ENCODE peak calls at places on chromosomes 4 and X, in four cellular contexts. G, Z, V and X are unnamed samples.

GRCh38 chr4:182875471-182875870 is 41.7 kb downstream of the DCTD start:
- DNase-seq in G (no peak), Z (no peak), V (no peak), X (no peak)

GRCh38 chr4:185730849-185731608 is 81.0 kb downstream of the SORBS2 start:
- DNase-seq in G (no peak), Z (no peak), V (no peak), X (no peak)

GRCh38 chr4:48173055-48173991 is 39.3 kb upstream of the TXK start:
- DNase-seq in G (peak; percentile 53), Z (no peak), V (peak; percentile 55), X (no peak)

GRCh38 chr4:78592104-78592783 is 40.7 kb downstream of the ANXA3 start:
- DNase-seq in G (peak; percentile 70), Z (no peak), V (no peak), X (peak; percentile 49)

GRCh38 chr4:25769251-25769650 is 93.5 kb downstream of the SEL1L3 start:
- DNase-seq in G (no peak), Z (no peak), V (no peak), X (no peak)

GRCh38 chr4:110637408-110638131 is 14.7 kb upstream of the PITX2 start:
- DNase-seq in G (no peak), Z (no peak), V (no peak), X (peak; percentile 72)

GRCh38 chr4:148271166-148271565 is 171.0 kb downstream of the NR3C2 start:
- DNase-seq in G (no peak), Z (no peak), V (no peak), X (no peak)

GRCh38 chrX:6225307-6226052 is 3.2 kb downstream of the NLGN4X start:
- DNase-seq in G (no peak), Z (no peak), V (no peak), X (no peak)

GRCh38 chr4:187179086-187180070 is 455.7 kb upstream of the FAT1 start:
- DNase-seq in G (no peak), Z (no peak), V (no peak), X (no peak)

GRCh38 chr4:80128941-80129340 is 55.9 kb upstream of the ANTXR2 start:
- DNase-seq in G (no peak), Z (no peak), V (no peak), X (no peak)

GRCh38 chr4:2441393-2442174 is 22.8 kb downstream of the CFAP99 start:
- DNase-seq in G (peak; percentile 96), Z (peak; percentile 80), V (peak; percentile 35), X (peak; percentile 95)

GRCh38 chr4:38004062-38004461 is 43.9 kb downstream of the PTTG2 start:
- DNase-seq in G (no peak), Z (no peak), V (no peak), X (no peak)

GRCh38 chr4:182764642-182765041 is 152.5 kb downstream of the DCTD start:
- DNase-seq in G (no peak), Z (no peak), V (no peak), X (no peak)

GRCh38 chr4:150229538-150229937 is 151.3 kb downstream of the DCLK2 start:
- DNase-seq in G (no peak), Z (no peak), V (no peak), X (no peak)

GRCh38 chr4:41204400-41204978 is 9.9 kb downstream of the APBB2 start:
- DNase-seq in G (no peak), Z (peak; percentile 30), V (no peak), X (no peak)

GRCh38 chr4:385934-386707 is 48.5 kb downstream of the ZNF141 start:
- DNase-seq in G (no peak), Z (no peak), V (no peak), X (peak; percentile 76)

GRCh38 chr4:174211611-174212044 is 71.8 kb downstream of the FBXO8 start:
- DNase-seq in G (no peak), Z (no peak), V (no peak), X (no peak)

GRCh38 chr4:99655315-99656081 is 2.1 kb downstream of the C4orf54 start:
- DNase-seq in G (no peak), Z (no peak), V (no peak), X (no peak)

DNA sequence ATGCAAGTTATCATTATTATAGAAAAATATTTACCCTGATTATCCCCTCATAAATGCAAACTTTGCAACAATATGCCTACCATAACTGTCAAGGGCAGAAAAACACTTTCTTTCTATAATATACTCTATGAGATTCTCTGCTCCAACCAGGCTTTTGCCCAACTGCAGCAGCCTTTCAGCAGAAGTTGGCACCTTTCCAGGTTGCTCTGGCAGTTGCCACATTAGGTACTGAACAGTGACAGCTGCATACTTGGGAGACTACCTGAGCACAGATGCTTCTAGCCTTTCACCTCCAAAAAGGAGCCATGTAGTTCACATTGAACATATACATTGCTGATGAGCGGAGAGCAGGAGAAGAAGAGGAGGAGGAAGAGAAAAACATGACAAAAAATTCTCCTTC is 69.5 kb upstream of the BRWD3 start:
- DNase-seq in G (no peak), Z (no peak), V (no peak), X (no peak)
- TF ChIP-seq CREM in G (no peak), Z (no peak), V (no peak), X (no peak)

DNA sequence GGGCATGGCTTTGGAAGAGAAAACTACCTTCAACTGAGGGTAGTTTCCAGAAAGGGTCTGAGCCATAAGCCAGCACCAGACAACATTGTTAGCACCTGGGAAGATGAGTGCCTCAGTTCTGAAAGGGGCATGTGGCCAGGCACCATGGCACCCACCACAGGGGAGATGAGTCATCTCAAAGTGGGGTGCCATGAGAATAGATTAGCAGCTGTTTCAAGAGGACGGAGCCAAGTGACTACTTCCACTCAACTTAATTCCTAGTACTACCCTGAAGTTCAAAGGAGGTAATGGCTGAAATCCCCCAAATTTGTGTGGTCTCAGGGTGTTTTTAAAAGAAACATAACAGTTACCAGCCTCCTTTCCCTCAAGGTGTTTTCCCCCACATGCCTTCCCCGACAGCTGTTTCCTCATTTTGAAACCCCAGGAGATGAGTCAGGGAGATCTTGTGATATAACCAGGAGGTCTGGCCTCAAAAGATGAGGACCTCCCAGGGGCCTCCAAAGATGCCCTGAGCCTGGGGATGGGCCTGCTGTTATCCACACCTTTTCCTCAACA is 27.8 kb upstream of the FTHL17 start:
- DNase-seq in G (no peak), Z (no peak), V (peak; percentile 77), X (no peak)
- TF ChIP-seq CREM in G (no peak), Z (no peak), V (peak; percentile 40), X (no peak)

DNA sequence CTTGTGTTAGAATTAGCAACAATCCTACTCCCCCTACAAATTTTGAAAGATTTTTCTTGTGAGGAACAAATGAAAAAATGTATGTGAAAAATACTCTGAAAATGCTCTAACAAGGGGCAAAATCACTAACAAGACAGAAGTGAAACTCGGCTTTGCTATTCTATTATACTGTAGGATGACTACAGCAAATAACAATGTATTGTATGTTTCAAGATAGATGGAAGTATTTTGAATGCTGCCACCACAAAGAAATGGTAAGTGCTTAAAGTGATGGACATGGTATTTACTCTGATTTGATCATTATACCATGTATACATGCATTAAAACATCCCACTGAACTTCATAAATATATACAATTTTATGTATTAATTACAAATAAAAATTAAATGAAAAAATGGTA is 192.8 kb downstream of the SPOCK3 start:
- DNase-seq in G (no peak), Z (no peak), V (no peak), X (no peak)
- TF ChIP-seq CREM in G (no peak), Z (no peak), V (no peak), X (no peak)

GRCh38 chrX:135707880-135708279 is 5.6 kb upstream of the CT45A1 start:
- DNase-seq in G (peak; percentile 79), Z (peak; percentile 31), V (no peak), X (peak; percentile 83)
- TF ChIP-seq CREM in G (peak; percentile 63), Z (no peak), V (no peak), X (no peak)

GRCh38 chrX:152991123-152991522 is 2.8 kb downstream of the PNMA5 start:
- DNase-seq in G (no peak), Z (no peak), V (no peak), X (no peak)

GRCh38 chrX:152988536-152989291 is 5.2 kb downstream of the PNMA5 start:
- DNase-seq in G (no peak), Z (no peak), V (no peak), X (no peak)

GRCh38 chrX:152987801-152988200 is 6.1 kb downstream of the PNMA5 start:
- DNase-seq in G (no peak), Z (no peak), V (no peak), X (no peak)

GRCh38 chrX:152992120-152992519 is 1.8 kb downstream of the PNMA5 start:
- DNase-seq in G (no peak), Z (no peak), V (no peak), X (no peak)

GRCh38 chrX:152989292-152989658 is 4.6 kb downstream of the PNMA5 start:
- DNase-seq in G (no peak), Z (no peak), V (no peak), X (no peak)
- TF ChIP-seq CREM in G (no peak), Z (no peak), V (no peak), X (no peak)

GRCh38 chr4:71383984-71384383 is 45.2 kb downstream of the SLC4A4 start:
- DNase-seq in G (no peak), Z (no peak), V (no peak), X (no peak)

GRCh38 chr4:71392109-71392508 is 53.3 kb downstream of the SLC4A4 start:
- DNase-seq in G (no peak), Z (no peak), V (no peak), X (no peak)

GRCh38 chr4:71389149-71389840 is 50.5 kb downstream of the SLC4A4 start:
- DNase-seq in G (no peak), Z (no peak), V (no peak), X (no peak)
- TF ChIP-seq CREM in G (no peak), Z (no peak), V (no peak), X (no peak)

GRCh38 chr4:10762541-10762940 is 78.0 kb upstream of the CLNK start:
- DNase-seq in G (no peak), Z (no peak), V (no peak), X (no peak)
- TF ChIP-seq CREM in G (no peak), Z (no peak), V (no peak), X (no peak)

GRCh38 chrX:114472788-114473187 is 111.1 kb upstream of the HTR2C start:
- DNase-seq in G (no peak), Z (no peak), V (no peak), X (no peak)
- TF ChIP-seq CREM in G (no peak), Z (no peak), V (no peak), X (no peak)

GRCh38 chrX:100376581-100376980 is 33.5 kb downstream of the PCDH19 start:
- DNase-seq in G (no peak), Z (no peak), V (no peak), X (no peak)
- TF ChIP-seq CREM in G (no peak), Z (no peak), V (no peak), X (no peak)